ENCODE peak calls at places on chromosomes 4 and X, in five cellular contexts. One of them, this sample, is unnamed.

GRCh38 chr4:152953514-152953913 is 17.4 kb downstream of the FHDC1 start:
- DNase-seq in NB4: no peak
- DNase-seq in myocyte: no peak
- DNase-seq in ureter: no peak
- DNase-seq in ELR: peak
- DNase-seq in this sample: no peak

GRCh38 chr4:132065940-132066495 is 1083.1 kb upstream of the PCDH10 start:
- DNase-seq in NB4: no peak
- DNase-seq in ELR: peak
- DNase-seq in ureter: no peak
- DNase-seq in myocyte: no peak
- DNase-seq in this sample: no peak

GRCh38 chr4:23881052-23881501 is 8.8 kb downstream of the PPARGC1A start:
- DNase-seq in NB4: peak
- DNase-seq in ureter: no peak
- DNase-seq in myocyte: no peak
- DNase-seq in ELR: no peak
- DNase-seq in this sample: no peak

GRCh38 chrX:44778254-44778653 is 65.6 kb upstream of the DUSP21 start:
- DNase-seq in myocyte: no peak
- DNase-seq in ELR: no peak
- DNase-seq in NB4: no peak
- DNase-seq in ureter: no peak
- DNase-seq in this sample: no peak

GRCh38 chr4:86367577-86367976 is 7.7 kb upstream of the MAPK10 start:
- DNase-seq in ELR: peak
- DNase-seq in NB4: no peak
- DNase-seq in myocyte: peak
- DNase-seq in ureter: no peak
- DNase-seq in this sample: no peak

GRCh38 chr4:108483077-108483476 is 137.3 kb upstream of the RPL34 start:
- DNase-seq in myocyte: peak
- DNase-seq in ureter: no peak
- DNase-seq in ELR: no peak
- DNase-seq in NB4: no peak
- DNase-seq in this sample: no peak

GRCh38 chr4:109184421-109184956 is 118.0 kb downstream of the COL25A1 start:
- DNase-seq in NB4: no peak
- DNase-seq in ureter: no peak
- DNase-seq in myocyte: peak
- DNase-seq in ELR: no peak
- DNase-seq in this sample: no peak

GRCh38 chr4:170089274-170089742 is 448 bp downstream of the AADAT start:
- DNase-seq in NB4: no peak
- DNase-seq in ELR: peak
- DNase-seq in ureter: peak
- DNase-seq in myocyte: peak
- DNase-seq in this sample: no peak

GRCh38 chr4:174628206-174628605 is 105.9 kb upstream of the HPGD start:
- DNase-seq in ureter: no peak
- DNase-seq in myocyte: no peak
- DNase-seq in ELR: no peak
- DNase-seq in NB4: no peak
- DNase-seq in this sample: no peak

GRCh38 chrX:7711167-7711566 is 131.8 kb upstream of the VCX start:
- DNase-seq in ELR: no peak
- DNase-seq in myocyte: no peak
- DNase-seq in ureter: no peak
- DNase-seq in NB4: no peak
- DNase-seq in this sample: no peak

GRCh38 chr4:186739802-186740434 is 16.3 kb upstream of the FAT1 start:
- DNase-seq in ELR: no peak
- DNase-seq in myocyte: peak
- DNase-seq in NB4: no peak
- DNase-seq in ureter: no peak
- DNase-seq in this sample: no peak

GRCh38 chr4:40241936-40242590 is 45.2 kb downstream of the RHOH start:
- DNase-seq in ELR: no peak
- DNase-seq in ureter: no peak
- DNase-seq in myocyte: no peak
- DNase-seq in NB4: no peak
- DNase-seq in this sample: no peak

GRCh38 chrX:39809326-39809725 is 288.4 kb downstream of the BCOR start:
- DNase-seq in ELR: peak
- DNase-seq in NB4: peak
- DNase-seq in myocyte: no peak
- DNase-seq in ureter: no peak
- DNase-seq in this sample: no peak

GRCh38 chr4:145623831-145624230 is 4.6 kb downstream of the MMAA start:
- DNase-seq in ureter: no peak
- DNase-seq in NB4: no peak
- DNase-seq in ELR: peak
- DNase-seq in myocyte: no peak
- DNase-seq in this sample: no peak

GRCh38 chrX:152806035-152806434 is 24.5 kb downstream of the CETN2 start:
- DNase-seq in ELR: peak
- DNase-seq in ureter: no peak
- DNase-seq in NB4: no peak
- DNase-seq in myocyte: no peak
- DNase-seq in this sample: no peak

GRCh38 chr4:54333657-54334056 is 104.6 kb downstream of the PDGFRA start:
- DNase-seq in NB4: no peak
- DNase-seq in myocyte: no peak
- DNase-seq in ELR: no peak
- DNase-seq in ureter: no peak
- DNase-seq in this sample: no peak

GRCh38 chr4:72323227-72323626 is 245.8 kb downstream of the ADAMTS3 start:
- DNase-seq in myocyte: no peak
- DNase-seq in ELR: no peak
- DNase-seq in ureter: no peak
- DNase-seq in NB4: no peak
- DNase-seq in this sample: no peak

GRCh38 chrX:58025979-58026378 is 115.7 kb upstream of the ZXDA start:
- DNase-seq in NB4: peak
- DNase-seq in ELR: peak
- DNase-seq in ureter: no peak
- DNase-seq in myocyte: peak
- DNase-seq in this sample: no peak

GRCh38 chr4:181877329-181877848 is 365.8 kb upstream of the TENM3 start:
- DNase-seq in ELR: peak
- DNase-seq in myocyte: peak
- DNase-seq in ureter: no peak
- DNase-seq in NB4: no peak
- DNase-seq in this sample: no peak

GRCh38 chrX:40809210-40809609 is 73.9 kb upstream of the MED14 start:
- DNase-seq in ELR: peak
- DNase-seq in NB4: no peak
- DNase-seq in ureter: no peak
- DNase-seq in myocyte: peak
- DNase-seq in this sample: no peak

GRCh38 chrX:86148594-86148993 is 343 bp downstream of the DACH2 start:
- DNase-seq in ELR: no peak
- DNase-seq in ureter: no peak
- DNase-seq in myocyte: no peak
- DNase-seq in NB4: no peak
- DNase-seq in this sample: no peak

This sample was measured in sciatic nerve.